ENCODE peak calls at places on chromosomes 12 and 14, in eight cellular contexts. One of them, this sample, is unnamed.

GRCh38 chr12:130683811-130684210 is 32.3 kb downstream of the RIMBP2 start:
- DNase-seq in A549: no peak
- DNase-seq in thyroid gland: no peak
- DNase-seq in cardiac muscle cell: no peak
- DNase-seq in aorta: no peak
- DNase-seq in fibroblast of lung: no peak
- DNase-seq in right cardiac atrium: no peak
- DNase-seq in iPS DF 6.9: no peak
- DNase-seq in this sample: no peak

GRCh38 chr14:54366726-54367707 is 29.8 kb upstream of the CDKN3 start:
- DNase-seq in fibroblast of lung: peak
- DNase-seq in iPS DF 6.9: no peak
- DNase-seq in cardiac muscle cell: peak
- DNase-seq in A549: peak
- DNase-seq in thyroid gland: peak
- DNase-seq in aorta: no peak
- DNase-seq in right cardiac atrium: no peak
- DNase-seq in this sample: peak

GRCh38 chr14:72701610-72702009 is 192.3 kb downstream of the DPF3 start:
- DNase-seq in aorta: no peak
- DNase-seq in A549: no peak
- DNase-seq in right cardiac atrium: no peak
- DNase-seq in thyroid gland: no peak
- DNase-seq in iPS DF 6.9: no peak
- DNase-seq in cardiac muscle cell: no peak
- DNase-seq in fibroblast of lung: no peak
- DNase-seq in this sample: no peak

GRCh38 chr12:83945871-83946270 is 966.7 kb downstream of the SLC6A15 start:
- DNase-seq in A549: peak
- DNase-seq in thyroid gland: no peak
- DNase-seq in cardiac muscle cell: no peak
- DNase-seq in aorta: no peak
- DNase-seq in fibroblast of lung: peak
- DNase-seq in iPS DF 6.9: no peak
- DNase-seq in right cardiac atrium: no peak
- DNase-seq in this sample: no peak

GRCh38 chr12:65300067-65300466 is 21.6 kb downstream of the MSRB3 start:
- DNase-seq in cardiac muscle cell: no peak
- DNase-seq in iPS DF 6.9: no peak
- DNase-seq in aorta: no peak
- DNase-seq in right cardiac atrium: no peak
- DNase-seq in A549: no peak
- DNase-seq in fibroblast of lung: no peak
- DNase-seq in thyroid gland: no peak
- DNase-seq in this sample: no peak

GRCh38 chr12:60169904-60170303 is 574.1 kb downstream of the SLC16A7 start:
- DNase-seq in A549: no peak
- DNase-seq in fibroblast of lung: peak
- DNase-seq in right cardiac atrium: no peak
- DNase-seq in cardiac muscle cell: no peak
- DNase-seq in aorta: no peak
- DNase-seq in thyroid gland: no peak
- DNase-seq in iPS DF 6.9: no peak
- DNase-seq in this sample: no peak

GRCh38 chr12:88142610-88142991 is 494 bp downstream of the TMTC3 start:
- DNase-seq in thyroid gland: peak
- DNase-seq in iPS DF 6.9: no peak
- DNase-seq in cardiac muscle cell: peak
- DNase-seq in fibroblast of lung: no peak
- DNase-seq in A549: no peak
- DNase-seq in aorta: peak
- DNase-seq in right cardiac atrium: peak
- DNase-seq in this sample: peak

GRCh38 chr14:30656190-30656632 is 34.1 kb downstream of the SCFD1 start:
- DNase-seq in A549: peak
- DNase-seq in aorta: no peak
- DNase-seq in iPS DF 6.9: peak
- DNase-seq in cardiac muscle cell: peak
- DNase-seq in thyroid gland: peak
- DNase-seq in right cardiac atrium: no peak
- DNase-seq in fibroblast of lung: peak
- DNase-seq in this sample: peak

GRCh38 chr12:106282457-106283097 is 20.0 kb upstream of the TCP11L2 start:
- DNase-seq in thyroid gland: peak
- DNase-seq in fibroblast of lung: peak
- DNase-seq in iPS DF 6.9: no peak
- DNase-seq in A549: peak
- DNase-seq in aorta: no peak
- DNase-seq in cardiac muscle cell: peak
- DNase-seq in right cardiac atrium: peak
- DNase-seq in this sample: peak

GRCh38 chr12:61107118-61107517 is 1153.1 kb upstream of the USP15 start:
- DNase-seq in iPS DF 6.9: no peak
- DNase-seq in A549: no peak
- DNase-seq in aorta: no peak
- DNase-seq in right cardiac atrium: no peak
- DNase-seq in cardiac muscle cell: no peak
- DNase-seq in fibroblast of lung: no peak
- DNase-seq in thyroid gland: no peak
- DNase-seq in this sample: no peak

GRCh38 chr14:103156733-103157411 is 33.6 kb downstream of the TNFAIP2 start:
- DNase-seq in right cardiac atrium: no peak
- DNase-seq in fibroblast of lung: no peak
- DNase-seq in cardiac muscle cell: no peak
- DNase-seq in A549: no peak
- DNase-seq in iPS DF 6.9: no peak
- DNase-seq in aorta: no peak
- DNase-seq in thyroid gland: no peak
- DNase-seq in this sample: no peak

GRCh38 chr12:75722714-75723200 is 211.3 kb upstream of the KRR1 start:
- DNase-seq in right cardiac atrium: peak
- DNase-seq in thyroid gland: peak
- DNase-seq in aorta: no peak
- DNase-seq in cardiac muscle cell: no peak
- DNase-seq in A549: peak
- DNase-seq in fibroblast of lung: peak
- DNase-seq in iPS DF 6.9: no peak
- DNase-seq in this sample: no peak

GRCh38 chr14:102217987-102218421 is 78.3 kb downstream of the WDR20 start:
- DNase-seq in A549: no peak
- DNase-seq in aorta: peak
- DNase-seq in cardiac muscle cell: no peak
- DNase-seq in iPS DF 6.9: no peak
- DNase-seq in right cardiac atrium: no peak
- DNase-seq in fibroblast of lung: no peak
- DNase-seq in thyroid gland: no peak
- DNase-seq in this sample: no peak

GRCh38 chr12:45713108-45713507 is 16.4 kb upstream of the ARID2 start:
- DNase-seq in thyroid gland: no peak
- DNase-seq in fibroblast of lung: peak
- DNase-seq in A549: no peak
- DNase-seq in cardiac muscle cell: no peak
- DNase-seq in iPS DF 6.9: no peak
- DNase-seq in right cardiac atrium: no peak
- DNase-seq in aorta: no peak
- DNase-seq in this sample: no peak

GRCh38 chr12:58313091-58313855 is 371.9 kb downstream of the ATP23 start:
- DNase-seq in thyroid gland: no peak
- DNase-seq in fibroblast of lung: peak
- DNase-seq in A549: no peak
- DNase-seq in cardiac muscle cell: no peak
- DNase-seq in iPS DF 6.9: no peak
- DNase-seq in right cardiac atrium: no peak
- DNase-seq in aorta: no peak
- DNase-seq in this sample: no peak

GRCh38 chr12:75058228-75058627 is 151.4 kb downstream of the KCNC2 start:
- DNase-seq in right cardiac atrium: no peak
- DNase-seq in A549: no peak
- DNase-seq in aorta: no peak
- DNase-seq in iPS DF 6.9: no peak
- DNase-seq in fibroblast of lung: no peak
- DNase-seq in thyroid gland: no peak
- DNase-seq in cardiac muscle cell: no peak
- DNase-seq in this sample: no peak

GRCh38 chr12:126847005-126847629 is 1419.9 kb upstream of the TMEM132C start:
- DNase-seq in aorta: no peak
- DNase-seq in cardiac muscle cell: no peak
- DNase-seq in right cardiac atrium: no peak
- DNase-seq in A549: no peak
- DNase-seq in thyroid gland: no peak
- DNase-seq in fibroblast of lung: no peak
- DNase-seq in iPS DF 6.9: no peak
- DNase-seq in this sample: no peak
- H3K4me3 ChIP-seq in aorta: no peak
- H3K4me3 ChIP-seq in cardiac muscle cell: no peak
- H3K4me3 ChIP-seq in right cardiac atrium: no peak
- H3K4me3 ChIP-seq in A549: no peak
- H3K4me3 ChIP-seq in thyroid gland: no peak
- H3K4me3 ChIP-seq in fibroblast of lung: no peak
- H3K4me3 ChIP-seq in iPS DF 6.9: no peak
- H3K4me3 ChIP-seq in this sample: no peak

GRCh38 chr14:32400480-32400879 is 71.4 kb downstream of the AKAP6 start:
- DNase-seq in right cardiac atrium: no peak
- DNase-seq in cardiac muscle cell: no peak
- DNase-seq in fibroblast of lung: no peak
- DNase-seq in thyroid gland: no peak
- DNase-seq in aorta: no peak
- DNase-seq in iPS DF 6.9: no peak
- DNase-seq in A549: no peak
- DNase-seq in this sample: no peak
- H3K4me3 ChIP-seq in right cardiac atrium: no peak
- H3K4me3 ChIP-seq in cardiac muscle cell: no peak
- H3K4me3 ChIP-seq in fibroblast of lung: no peak
- H3K4me3 ChIP-seq in thyroid gland: no peak
- H3K4me3 ChIP-seq in aorta: no peak
- H3K4me3 ChIP-seq in iPS DF 6.9: no peak
- H3K4me3 ChIP-seq in A549: no peak
- H3K4me3 ChIP-seq in this sample: no peak

GRCh38 chr12:115388139-115388538 is 704.2 kb upstream of the TBX3 start:
- DNase-seq in thyroid gland: no peak
- DNase-seq in cardiac muscle cell: no peak
- DNase-seq in fibroblast of lung: no peak
- DNase-seq in right cardiac atrium: no peak
- DNase-seq in aorta: no peak
- DNase-seq in A549: no peak
- DNase-seq in iPS DF 6.9: no peak
- DNase-seq in this sample: no peak

GRCh38 chr12:115384391-115384790 is 700.4 kb upstream of the TBX3 start:
- DNase-seq in right cardiac atrium: no peak
- DNase-seq in fibroblast of lung: no peak
- DNase-seq in aorta: no peak
- DNase-seq in iPS DF 6.9: no peak
- DNase-seq in A549: no peak
- DNase-seq in thyroid gland: no peak
- DNase-seq in cardiac muscle cell: no peak
- DNase-seq in this sample: no peak

GRCh38 chr12:115385141-115385540 is 701.2 kb upstream of the TBX3 start:
- DNase-seq in aorta: no peak
- DNase-seq in fibroblast of lung: no peak
- DNase-seq in iPS DF 6.9: no peak
- DNase-seq in thyroid gland: no peak
- DNase-seq in A549: no peak
- DNase-seq in cardiac muscle cell: peak
- DNase-seq in right cardiac atrium: no peak
- DNase-seq in this sample: no peak

GRCh38 chr12:115383668-115384067 is 699.7 kb upstream of the TBX3 start:
- DNase-seq in iPS DF 6.9: no peak
- DNase-seq in right cardiac atrium: peak
- DNase-seq in aorta: no peak
- DNase-seq in fibroblast of lung: peak
- DNase-seq in A549: no peak
- DNase-seq in thyroid gland: peak
- DNase-seq in cardiac muscle cell: no peak
- DNase-seq in this sample: no peak

GRCh38 chr12:115387392-115387791 is 703.4 kb upstream of the TBX3 start:
- DNase-seq in fibroblast of lung: no peak
- DNase-seq in iPS DF 6.9: no peak
- DNase-seq in A549: no peak
- DNase-seq in thyroid gland: no peak
- DNase-seq in right cardiac atrium: no peak
- DNase-seq in aorta: no peak
- DNase-seq in cardiac muscle cell: no peak
- DNase-seq in this sample: no peak
- H3K4me3 ChIP-seq in fibroblast of lung: no peak
- H3K4me3 ChIP-seq in iPS DF 6.9: no peak
- H3K4me3 ChIP-seq in A549: no peak
- H3K4me3 ChIP-seq in thyroid gland: no peak
- H3K4me3 ChIP-seq in right cardiac atrium: no peak
- H3K4me3 ChIP-seq in aorta: no peak
- H3K4me3 ChIP-seq in cardiac muscle cell: no peak
- H3K4me3 ChIP-seq in this sample: no peak

GRCh38 chr12:91588874-91589454 is 406.3 kb upstream of the DCN start:
- DNase-seq in right cardiac atrium: no peak
- DNase-seq in thyroid gland: no peak
- DNase-seq in cardiac muscle cell: no peak
- DNase-seq in A549: no peak
- DNase-seq in iPS DF 6.9: no peak
- DNase-seq in aorta: no peak
- DNase-seq in fibroblast of lung: no peak
- DNase-seq in this sample: no peak
- H3K4me3 ChIP-seq in right cardiac atrium: no peak
- H3K4me3 ChIP-seq in thyroid gland: no peak
- H3K4me3 ChIP-seq in cardiac muscle cell: no peak
- H3K4me3 ChIP-seq in A549: no peak
- H3K4me3 ChIP-seq in iPS DF 6.9: no peak
- H3K4me3 ChIP-seq in aorta: no peak
- H3K4me3 ChIP-seq in fibroblast of lung: no peak
- H3K4me3 ChIP-seq in this sample: no peak

GRCh38 chr14:50347521-50347920 is 35.4 kb downstream of the DMAC2L start:
- DNase-seq in aorta: no peak
- DNase-seq in iPS DF 6.9: no peak
- DNase-seq in cardiac muscle cell: no peak
- DNase-seq in A549: no peak
- DNase-seq in thyroid gland: peak
- DNase-seq in fibroblast of lung: peak
- DNase-seq in right cardiac atrium: no peak
- DNase-seq in this sample: peak

GRCh38 chr14:50344116-50344775 is 32.1 kb downstream of the DMAC2L start:
- DNase-seq in right cardiac atrium: no peak
- DNase-seq in iPS DF 6.9: no peak
- DNase-seq in cardiac muscle cell: no peak
- DNase-seq in thyroid gland: no peak
- DNase-seq in fibroblast of lung: no peak
- DNase-seq in aorta: no peak
- DNase-seq in A549: no peak
- DNase-seq in this sample: no peak

GRCh38 chr14:50343424-50343823 is 31.3 kb downstream of the DMAC2L start:
- DNase-seq in aorta: no peak
- DNase-seq in fibroblast of lung: no peak
- DNase-seq in iPS DF 6.9: no peak
- DNase-seq in right cardiac atrium: no peak
- DNase-seq in cardiac muscle cell: no peak
- DNase-seq in thyroid gland: no peak
- DNase-seq in A549: no peak
- DNase-seq in this sample: no peak

GRCh38 chr14:50345891-50346422 is 33.8 kb downstream of the DMAC2L start:
- DNase-seq in cardiac muscle cell: no peak
- DNase-seq in iPS DF 6.9: no peak
- DNase-seq in fibroblast of lung: no peak
- DNase-seq in thyroid gland: no peak
- DNase-seq in aorta: no peak
- DNase-seq in A549: no peak
- DNase-seq in right cardiac atrium: no peak
- DNase-seq in this sample: no peak

GRCh38 chr14:50344831-50345563 is 32.9 kb downstream of the DMAC2L start:
- DNase-seq in right cardiac atrium: no peak
- DNase-seq in iPS DF 6.9: no peak
- DNase-seq in cardiac muscle cell: no peak
- DNase-seq in fibroblast of lung: peak
- DNase-seq in thyroid gland: no peak
- DNase-seq in aorta: no peak
- DNase-seq in A549: no peak
- DNase-seq in this sample: no peak
- H3K4me3 ChIP-seq in right cardiac atrium: no peak
- H3K4me3 ChIP-seq in iPS DF 6.9: no peak
- H3K4me3 ChIP-seq in cardiac muscle cell: no peak
- H3K4me3 ChIP-seq in fibroblast of lung: no peak
- H3K4me3 ChIP-seq in thyroid gland: no peak
- H3K4me3 ChIP-seq in aorta: no peak
- H3K4me3 ChIP-seq in A549: no peak
- H3K4me3 ChIP-seq in this sample: no peak